ENCODE peak calls at places on chromosomes 3 and 15, in five cellular contexts. C is GM23338, B is GM23248, S is neural progenitor cell, Q is PC-3. D is an unnamed sample.

GRCh38 chr15:55588070-55588817 is at the start of gene PYGO1:
- DNase-seq in C (peak), B (peak), S (peak), Q (peak), D (peak)

GRCh38 chr15:40873625-40874561 is at the start of gene RHOV:
- DNase-seq in C (peak), B (peak), S (peak), Q (peak), D (peak)

GRCh38 chr15:63615935-63616334 is 18.7 kb downstream of the FBXL22 start:
- DNase-seq in C (no peak), B (no peak), S (no peak), Q (peak), D (no peak)

GRCh38 chr3:108319428-108320053 is 23.2 kb downstream of the HHLA2 start:
- DNase-seq in C (no peak), B (no peak), S (no peak), Q (peak), D (no peak)

GRCh38 chr15:69735126-69735525 is 282.5 kb downstream of the RPLP1 start:
- DNase-seq in C (peak), B (peak), S (peak), Q (no peak), D (no peak)

GRCh38 chr15:57921371-57921770 is 144.1 kb downstream of the ALDH1A2 start:
- DNase-seq in C (no peak), B (peak), S (no peak), Q (no peak), D (no peak)

GRCh38 chr15:29045717-29046116 is 159.9 kb downstream of the APBA2 start:
- DNase-seq in C (no peak), B (peak), S (no peak), Q (peak), D (no peak)

GRCh38 chr3:30135190-30135589 is 471.2 kb upstream of the TGFBR2 start:
- DNase-seq in C (peak), B (no peak), S (no peak), Q (peak), D (no peak)

GRCh38 chr15:69758810-69759410 is 306.3 kb downstream of the RPLP1 start:
- DNase-seq in C (no peak), B (peak), S (no peak), Q (peak), D (peak)

DNA sequence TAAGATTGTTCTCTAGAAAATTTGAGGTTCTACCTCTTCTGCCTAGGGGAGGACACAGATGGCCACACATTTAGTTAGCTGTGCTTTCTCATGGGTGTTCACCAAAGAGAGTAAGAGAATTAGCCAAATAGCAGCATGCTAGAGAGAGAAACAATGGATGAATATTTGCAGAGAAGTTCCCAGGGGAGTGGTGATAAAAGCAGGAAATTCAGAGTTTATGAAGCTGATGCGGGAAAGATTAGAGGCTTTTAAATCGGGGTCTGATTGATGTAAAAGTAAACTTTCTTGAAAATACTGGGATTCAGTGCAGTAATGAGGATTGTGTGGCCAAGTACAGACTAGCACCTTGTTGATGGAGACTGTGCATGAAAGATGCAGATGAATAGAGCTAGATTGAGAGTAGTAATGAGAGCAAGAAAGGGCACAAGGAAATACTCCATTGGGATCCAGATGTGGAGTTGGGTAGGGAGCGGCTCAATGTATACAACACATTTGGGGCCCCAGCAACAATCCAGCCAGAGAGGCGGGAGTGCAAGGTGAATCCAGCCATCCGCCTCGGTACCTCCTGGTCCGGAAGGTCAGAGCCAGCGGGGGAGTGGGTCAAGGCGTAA is 8.8 kb downstream of the ISL2 start:
- DNase-seq in C (no peak), B (no peak), S (no peak), Q (no peak), D (no peak)
- TF ChIP-seq EZH2 in C (peak), B (no peak), S (peak), Q (no peak), D (no peak)

DNA sequence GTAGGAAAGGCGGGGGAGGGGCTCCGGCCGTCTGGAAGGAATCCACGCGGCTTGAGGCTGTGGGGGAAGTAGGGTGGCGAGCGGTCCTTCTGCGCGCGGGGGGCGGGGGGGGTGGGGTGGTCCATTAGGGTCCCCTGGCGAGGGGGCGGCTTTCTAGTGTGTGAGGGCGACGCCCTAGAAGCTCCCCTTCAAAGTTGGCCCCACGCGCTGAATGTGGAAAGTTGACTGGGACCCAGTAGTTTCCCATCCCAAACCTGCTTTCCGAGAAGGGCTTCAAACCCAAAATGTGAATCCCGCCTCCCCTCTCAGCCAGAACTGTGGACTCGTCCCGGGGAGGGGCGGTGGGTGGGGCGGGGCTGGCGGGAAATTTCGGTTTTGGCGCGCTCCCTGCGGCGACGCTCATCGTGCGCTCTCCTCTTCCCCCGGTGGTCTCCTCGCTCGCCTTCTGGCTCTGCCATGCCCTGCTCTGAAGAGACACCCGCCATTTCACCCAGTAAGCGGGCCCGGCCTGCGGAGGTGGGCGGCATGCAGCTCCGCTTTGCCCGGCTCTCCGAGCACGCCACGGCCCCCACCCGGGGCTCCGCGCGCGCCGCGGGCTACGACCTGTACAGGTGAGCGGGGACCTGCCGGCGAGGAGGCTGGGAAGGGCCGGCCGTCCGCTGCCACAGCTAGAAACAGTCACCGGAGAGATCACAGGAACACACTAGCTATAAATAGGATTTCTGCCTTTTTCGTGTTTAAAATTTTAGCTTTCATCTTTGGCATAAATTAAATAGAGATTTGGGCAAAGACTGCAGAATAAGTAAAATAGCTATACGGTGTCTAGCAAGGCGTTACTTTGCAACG is 790 bp downstream of the DUT start:
- DNase-seq in C (peak), B (peak), S (peak), Q (peak), D (peak)
- TF ChIP-seq EZH2phosphoT487 in C (no peak), B (no peak), S (no peak), Q (no peak), D (no peak)

GRCh38 chr3:194249323-194250103 is 101.6 kb downstream of the CPN2 start:
- DNase-seq in C (no peak), B (no peak), S (no peak), Q (no peak), D (no peak)

GRCh38 chr3:194251891-194252560 is 99.1 kb downstream of the CPN2 start:
- DNase-seq in C (no peak), B (no peak), S (no peak), Q (no peak), D (no peak)

GRCh38 chr3:194251461-194251860 is 99.7 kb downstream of the CPN2 start:
- DNase-seq in C (no peak), B (no peak), S (no peak), Q (no peak), D (no peak)

GRCh38 chr3:194251007-194251406 is 100.1 kb downstream of the CPN2 start:
- DNase-seq in C (no peak), B (no peak), S (no peak), Q (no peak), D (no peak)

DNA sequence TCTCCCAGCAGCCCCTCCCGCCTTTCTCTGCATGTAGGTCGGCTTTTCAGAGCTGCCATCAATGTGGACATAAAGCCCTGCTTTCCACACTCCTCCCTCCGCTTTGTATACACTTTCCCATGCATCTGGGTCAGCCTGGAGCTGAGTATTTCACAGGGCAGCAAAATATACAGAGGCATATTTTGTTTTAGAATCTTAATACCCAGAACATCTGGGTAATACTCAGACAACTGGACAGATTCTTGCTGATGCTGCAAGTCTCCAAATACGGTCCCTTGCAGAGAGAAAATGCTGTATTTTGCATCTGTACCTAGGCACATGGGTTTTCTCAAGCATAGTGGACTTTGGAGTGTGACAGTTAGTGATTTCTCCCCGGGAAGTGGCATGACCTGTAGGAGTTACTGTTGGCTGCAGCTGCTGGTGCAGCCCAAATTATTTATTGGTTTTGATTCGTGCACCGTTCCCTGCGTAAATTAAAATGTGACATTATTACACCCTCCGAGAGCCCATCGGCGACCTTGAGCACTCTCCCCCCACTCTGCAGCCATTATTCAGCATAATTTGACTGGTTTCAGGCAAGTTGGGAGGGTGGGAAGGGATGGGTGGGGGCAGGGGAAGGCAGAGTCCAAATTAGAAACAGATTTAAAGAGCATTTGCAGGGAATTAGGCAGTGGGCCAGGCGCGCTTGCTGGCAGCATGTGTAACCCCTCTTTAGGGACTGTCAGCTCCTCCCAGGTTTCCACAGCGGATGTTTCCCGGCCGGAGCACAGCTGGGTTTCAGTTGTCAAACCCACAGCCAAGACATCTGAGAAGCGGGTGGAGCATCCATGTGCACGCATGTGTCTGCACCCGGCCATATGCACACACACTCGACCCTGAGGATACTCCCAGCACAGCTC is 100.8 kb downstream of the CPN2 start:
- DNase-seq in C (no peak), B (peak), S (no peak), Q (no peak), D (no peak)
- TF ChIP-seq EZH2 in C (no peak), B (no peak), S (no peak), Q (no peak), D (no peak)

GRCh38 chr3:160384639-160385312 is 14.2 kb downstream of the IFT80 start:
- DNase-seq in C (no peak), B (no peak), S (peak), Q (no peak), D (no peak)

GRCh38 chr3:160379628-160380214 is 19.3 kb downstream of the IFT80 start:
- DNase-seq in C (peak), B (no peak), S (no peak), Q (no peak), D (no peak)

GRCh38 chr3:160376681-160377080 is 22.3 kb downstream of the IFT80 start:
- DNase-seq in C (no peak), B (peak), S (no peak), Q (peak), D (no peak)

GRCh38 chr3:160378331-160379109 is 20.5 kb downstream of the IFT80 start:
- DNase-seq in C (no peak), B (peak), S (no peak), Q (peak), D (no peak)

GRCh38 chr3:160381470-160381869 is 17.6 kb downstream of the IFT80 start:
- DNase-seq in C (no peak), B (peak), S (no peak), Q (peak), D (no peak)
- TF ChIP-seq EZH2phosphoT487 in C (no peak), B (no peak), S (no peak), Q (no peak), D (no peak)

DNA sequence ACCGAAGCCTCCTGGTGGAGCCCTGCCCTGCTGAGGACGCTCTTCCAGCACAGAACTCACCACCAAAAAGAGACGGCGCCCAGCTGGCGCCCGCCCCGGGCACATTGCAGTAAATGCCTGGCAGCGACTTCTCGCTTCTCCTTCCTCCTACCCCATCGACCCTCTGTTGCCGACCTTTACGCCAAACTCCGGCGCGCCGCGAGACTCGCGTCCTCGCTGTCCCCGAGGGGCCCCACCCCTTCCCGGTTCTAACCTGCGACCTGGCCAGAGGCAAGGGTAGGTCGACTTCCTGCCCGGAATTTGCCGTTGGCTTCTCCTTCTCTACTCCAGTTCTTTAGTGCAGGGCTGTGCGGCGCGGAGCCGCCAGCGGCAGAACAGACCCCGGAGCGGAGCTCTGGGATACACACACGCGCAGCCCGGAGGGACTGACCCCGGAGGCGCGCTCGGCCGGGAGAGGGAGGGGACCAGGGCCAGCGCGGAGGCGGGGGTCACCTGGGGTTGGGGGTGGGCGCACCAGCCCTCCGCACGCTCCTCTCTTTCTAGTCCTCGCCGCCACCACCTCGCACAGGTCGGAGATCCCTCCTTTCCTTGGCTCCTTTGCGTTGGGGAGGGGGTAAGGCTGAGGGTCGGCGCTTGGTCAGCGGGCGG is 226.6 kb upstream of the AZI2 start:
- DNase-seq in C (peak), B (peak), S (peak), Q (no peak), D (no peak)
- TF ChIP-seq EZH2 in C (no peak), B (no peak), S (peak), Q (peak), D (no peak)

GRCh38 chr3:120770891-120771290 is 28.3 kb downstream of the GTF2E1 start:
- DNase-seq in C (no peak), B (no peak), S (no peak), Q (no peak), D (no peak)

GRCh38 chr3:120772081-120772480 is 29.5 kb downstream of the GTF2E1 start:
- DNase-seq in C (no peak), B (no peak), S (no peak), Q (no peak), D (no peak)

GRCh38 chr3:120773932-120774331 is 31.4 kb downstream of the GTF2E1 start:
- DNase-seq in C (no peak), B (peak), S (no peak), Q (no peak), D (no peak)
- TF ChIP-seq EZH2phosphoT487 in C (no peak), B (no peak), S (no peak), Q (no peak), D (no peak)

GRCh38 chr15:92395557-92395956 is 1.9 kb downstream of the ST8SIA2 start:
- DNase-seq in C (no peak), B (no peak), S (no peak), Q (no peak), D (no peak)
- TF ChIP-seq EZH2 in C (peak), B (no peak), S (no peak), Q (no peak), D (no peak)

D was measured in MM.1S.